ENCODE peak calls at places on chromosomes 6 and 20, in nine cellular contexts. J, O, C, Y, K, F, E, P and R are unnamed samples.

GRCh38 chr6:148776321-148776966 is 29.6 kb downstream of the UST start:
- DNase-seq in P (no peak), K (peak; percentile 31), E (peak; percentile 47), Y (no peak), J (no peak), C (no peak), O (peak; percentile 91), F (no peak), R (no peak)

GRCh38 chr6:161242779-161243693 is 30.8 kb downstream of the AGPAT4 start:
- DNase-seq in F (peak; percentile 60), J (no peak), E (no peak), Y (no peak), C (peak; percentile 65), P (no peak), K (no peak), O (peak; percentile 95), R (peak; percentile 46)

GRCh38 chr6:134750669-134751068 is 199.2 kb downstream of the ALDH8A1 start:
- DNase-seq in F (no peak), O (peak; percentile 33), P (no peak), J (no peak), E (no peak), Y (no peak), C (no peak), K (no peak), R (no peak)

GRCh38 chr6:152981989-152982767 is 663 bp downstream of the FBXO5 start:
- DNase-seq in F (peak; percentile 69), C (no peak), Y (no peak), O (no peak), P (peak; percentile 51), J (no peak), E (no peak), K (peak; percentile 11), R (no peak)

GRCh38 chr6:109456710-109457595 is 1.4 kb upstream of the MICAL1 start:
- DNase-seq in J (no peak), F (peak; percentile 82), Y (no peak), K (no peak), P (peak; percentile 70), O (peak; percentile 94), E (no peak), C (no peak), R (peak; percentile 26)

GRCh38 chr20:56392282-56393132 is at the start of gene CSTF1:
- DNase-seq in P (peak; percentile 100), C (peak; percentile 99), O (peak; percentile 99), J (peak; percentile 99), Y (peak; percentile 99), E (peak; percentile 99), F (peak; percentile 100), K (peak; percentile 100), R (peak; percentile 98)

GRCh38 chr20:37741055-37741454 is 47.2 kb downstream of the CTNNBL1 start:
- DNase-seq in J (no peak), P (no peak), F (no peak), O (peak; percentile 33), Y (no peak), C (no peak), K (no peak), E (no peak), R (no peak)

GRCh38 chr6:156599367-156599766 is 177.8 kb upstream of the ARID1B start:
- DNase-seq in Y (no peak), F (no peak), K (no peak), E (no peak), J (no peak), O (no peak), C (no peak), P (no peak), R (no peak)

GRCh38 chr20:24017160-24017761 is 28.7 kb upstream of the GGTLC1 start:
- DNase-seq in P (no peak), E (no peak), F (no peak), J (no peak), O (peak; percentile 28), K (no peak), C (no peak), Y (no peak), R (no peak)

GRCh38 chr20:59063358-59064213 is 21.0 kb upstream of the PRELID3B start:
- DNase-seq in C (no peak), Y (no peak), E (no peak), F (peak; percentile 84), O (peak; percentile 40), P (no peak), J (no peak), K (no peak), R (no peak)

GRCh38 chr20:8854566-8854965 is 214.3 kb upstream of the PLCB4 start:
- DNase-seq in O (peak; percentile 69), J (no peak), K (no peak), F (peak; percentile 84), E (no peak), C (no peak), Y (no peak), P (no peak), R (no peak)

GRCh38 chr6:21386744-21387143 is 206.8 kb upstream of the SOX4 start:
- DNase-seq in Y (no peak), F (no peak), P (no peak), K (no peak), J (no peak), E (peak; percentile 63), C (no peak), O (no peak), R (no peak)

GRCh38 chr20:45538209-45538798 is 978 bp downstream of the WFDC6 start:
- DNase-seq in J (no peak), E (no peak), F (no peak), K (no peak), C (no peak), P (no peak), O (peak; percentile 8), Y (no peak), R (no peak)

GRCh38 chr6:5457036-5457435 is 195.7 kb downstream of the FARS2 start:
- DNase-seq in K (no peak), O (peak; percentile 80), F (no peak), J (no peak), P (no peak), C (no peak), E (no peak), Y (no peak), R (peak; percentile 46)

GRCh38 chr6:132213191-132213590 is 188.1 kb downstream of the MOXD1 start:
- DNase-seq in J (no peak), O (no peak), E (no peak), K (no peak), P (no peak), F (no peak), C (no peak), Y (no peak), R (no peak)

GRCh38 chr6:132210886-132211563 is 190.2 kb downstream of the MOXD1 start:
- DNase-seq in J (no peak), Y (no peak), O (no peak), C (no peak), F (no peak), K (no peak), E (no peak), P (no peak), R (no peak)

GRCh38 chr6:132205946-132206345 is 195.3 kb downstream of the MOXD1 start:
- DNase-seq in Y (no peak), F (no peak), K (no peak), O (peak; percentile 10), P (no peak), C (no peak), J (no peak), E (no peak), R (no peak)

GRCh38 chr6:132207991-132208390 is 193.3 kb downstream of the MOXD1 start:
- DNase-seq in O (no peak), F (no peak), P (no peak), J (no peak), C (no peak), E (no peak), Y (no peak), K (no peak), R (no peak)

DNA sequence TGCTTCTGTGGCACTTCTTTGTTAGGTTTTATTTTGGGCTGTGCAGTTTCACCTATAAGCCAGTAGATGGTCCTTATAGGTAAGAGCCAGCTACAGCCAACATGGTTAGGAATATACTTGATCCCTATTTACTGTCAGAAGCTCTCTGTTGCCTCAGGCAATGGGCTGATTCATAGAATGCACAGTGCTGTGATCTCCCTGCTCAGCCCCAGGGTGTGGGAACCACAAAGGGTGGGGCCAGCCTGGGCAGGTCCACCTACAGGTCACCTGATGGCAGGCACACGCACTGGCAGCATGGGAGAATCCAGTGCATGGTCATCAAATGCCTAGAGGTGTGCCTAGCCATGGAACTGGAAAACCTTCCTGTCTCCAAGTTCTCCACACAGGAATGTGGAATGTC is 191.9 kb downstream of the MOXD1 start:
- DNase-seq in E (no peak), J (no peak), O (peak; percentile 27), F (no peak), Y (no peak), C (no peak), P (no peak), K (no peak), R (no peak)
- H3K27ac ChIP-seq in E (no peak overlapping the region), J (no peak overlapping the region), O (no peak overlapping the region), F (no peak overlapping the region), Y (no peak overlapping the region), C (no peak overlapping the region), P (no peak overlapping the region), K (no peak overlapping the region), R (no peak overlapping the region)

GRCh38 chr6:84770521-84770920 is 6.1 kb upstream of the TBX18 start:
- DNase-seq in O (no peak), K (no peak), C (no peak), J (no peak), Y (no peak), P (no peak), F (no peak), E (no peak), R (no peak)
- H3K27ac ChIP-seq in O (no peak overlapping the region), K (no peak overlapping the region), C (no peak overlapping the region), J (no peak overlapping the region), Y (no peak overlapping the region), P (no peak overlapping the region), F (no peak overlapping the region), E (no peak overlapping the region), R (no peak overlapping the region)

GRCh38 chr20:18957328-18957727 is 143.7 kb downstream of the SCP2D1 start:
- DNase-seq in J (no peak), O (no peak), C (no peak), K (no peak), P (no peak), E (no peak), Y (no peak), F (no peak), R (no peak)

DNA sequence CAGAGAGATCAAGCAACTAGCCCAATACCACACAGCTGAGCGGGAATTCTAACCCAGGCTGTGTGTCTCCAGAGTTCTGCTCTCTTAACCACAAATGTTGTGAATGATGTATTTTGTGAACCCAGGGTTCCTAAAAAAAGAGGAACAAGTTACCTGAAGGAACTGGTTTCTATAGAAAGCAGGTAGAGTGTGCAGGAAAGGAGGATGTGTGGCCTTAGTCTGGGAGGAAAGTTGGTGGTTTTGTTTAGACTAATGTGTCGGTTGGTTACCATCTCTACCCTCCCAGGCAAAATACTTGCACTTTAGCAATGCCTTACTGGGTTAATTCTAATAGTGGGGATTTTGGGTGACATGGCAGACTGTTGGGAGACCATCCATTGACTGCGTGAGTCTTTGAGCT is 143.3 kb downstream of the SCP2D1 start:
- DNase-seq in K (no peak), E (no peak), F (no peak), P (no peak), J (no peak), O (no peak), Y (no peak), C (no peak), R (no peak)
- H3K27ac ChIP-seq in K (no peak overlapping the region), E (no peak overlapping the region), F (no peak overlapping the region), P (no peak overlapping the region), J (no peak overlapping the region), O (no peak overlapping the region), Y (no peak overlapping the region), C (no peak overlapping the region), R (no peak overlapping the region)

DNA sequence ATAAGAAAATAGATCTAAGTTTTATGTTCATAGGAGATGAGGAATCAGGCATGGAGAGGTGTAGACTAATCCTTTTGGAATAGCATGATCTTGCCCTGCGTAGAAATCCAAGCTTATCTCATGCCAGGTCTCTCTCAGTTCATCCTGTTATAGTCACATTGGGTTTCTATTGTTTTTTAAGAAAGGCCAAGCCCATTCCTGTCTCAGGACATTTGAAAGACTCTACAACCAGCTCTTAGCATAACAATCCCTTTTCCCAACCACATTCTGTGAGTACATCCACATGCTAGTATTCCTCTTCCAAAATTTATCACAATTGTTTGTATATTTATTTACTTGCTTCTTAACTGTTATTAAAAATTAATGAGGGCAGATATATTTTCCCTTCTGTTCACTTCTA is 130.3 kb downstream of the MMUT start:
- DNase-seq in C (no peak), K (no peak), F (no peak), E (no peak), O (no peak), P (no peak), J (no peak), Y (no peak), R (no peak)
- H3K27ac ChIP-seq in C (no peak overlapping the region), K (no peak overlapping the region), F (no peak overlapping the region), E (no peak overlapping the region), O (no peak overlapping the region), P (no peak overlapping the region), J (no peak overlapping the region), Y (no peak overlapping the region), R (no peak overlapping the region)